ENCODE peak calls at places on chromosomes 1 and 21, in six cellular contexts. P, M, G, Y, F and D are unnamed samples. For H3K4me1, the result is how much of the 10 kb centered on the place peaks cover.

GRCh38 chr1:54372978-54373377 is 33.2 kb downstream of the SSBP3 start:
- DNase-seq in P (no peak), M (no peak), G (no peak), Y (no peak), F (no peak), D (no peak)

GRCh38 chr1:198465201-198466144 is 75.0 kb downstream of the ATP6V1G3 start:
- DNase-seq in P (no peak), M (no peak), G (no peak), Y (peak), F (no peak), D (no peak)

GRCh38 chr1:204711947-204712701 is 26.6 kb upstream of the LRRN2 start:
- DNase-seq in P (peak), M (peak), G (peak), Y (peak), F (peak), D (no peak)

GRCh38 chr1:25748531-25749205 is 51.3 kb upstream of the SELENON start:
- DNase-seq in P (no peak), M (no peak), G (no peak), Y (no peak), F (no peak), D (no peak)

GRCh38 chr1:72846891-72847290 is 564.6 kb upstream of the NEGR1 start:
- DNase-seq in P (no peak), M (no peak), G (no peak), Y (no peak), F (no peak), D (no peak)

GRCh38 chr1:111989531-111990025 is at the start of gene KCND3:
- DNase-seq in P (peak), M (peak), G (peak), Y (peak), F (peak), D (peak)

GRCh38 chr1:160342520-160342919 is 530 bp downstream of the COPA start:
- DNase-seq in P (no peak), M (no peak), G (no peak), Y (peak), F (no peak), D (no peak)

GRCh38 chr1:190479028-190479427 is 1.4 kb upstream of the BRINP3 start:
- DNase-seq in P (no peak), M (no peak), G (no peak), Y (peak), F (no peak), D (no peak)

GRCh38 chr1:156596426-156596825 is 4.8 kb downstream of the NAXE start:
- DNase-seq in P (no peak), M (no peak), G (no peak), Y (no peak), F (no peak), D (no peak)

GRCh38 chr1:39104158-39105060 is 78.3 kb downstream of the NDUFS5 start:
- DNase-seq in P (peak), M (peak), G (peak), Y (peak), F (peak), D (peak)

GRCh38 chr1:84944767-84945486 is 51.9 kb upstream of the LPAR3 start:
- DNase-seq in P (peak), M (peak), G (peak), Y (peak), F (peak), D (no peak)

GRCh38 chr21:46255166-46255565 is 26.6 kb upstream of the LSS start:
- DNase-seq in P (no peak), M (no peak), G (no peak), Y (no peak), F (no peak), D (no peak)

GRCh38 chr1:12568009-12568767 is 49.8 kb downstream of the DHRS3 start:
- DNase-seq in P (no peak), M (no peak), G (no peak), Y (no peak), F (no peak), D (no peak)

GRCh38 chr1:109213824-109214693 is at the start of gene SARS1:
- DNase-seq in P (peak), M (peak), G (peak), Y (peak), F (peak), D (peak)

GRCh38 chr1:232590742-232591082 is 39.2 kb downstream of the SIPA1L2 start:
- DNase-seq in P (no peak), M (no peak), G (no peak), Y (no peak), F (no peak), D (no peak)

GRCh38 chr21:36005879-36006400 is 54.4 kb downstream of the SETD4 start:
- DNase-seq in P (no peak), M (no peak), G (no peak), Y (no peak), F (no peak), D (no peak)

GRCh38 chr1:59195151-59195550 is 101.7 kb upstream of the FGGY start:
- DNase-seq in P (no peak), M (no peak), G (no peak), Y (no peak), F (no peak), D (no peak)

GRCh38 chr1:8520483-8520966 is 202.6 kb downstream of the SLC45A1 start:
- DNase-seq in P (no peak), M (no peak), G (no peak), Y (no peak), F (no peak), D (no peak)

GRCh38 chr1:203304391-203304918 is 864 bp upstream of the BTG2 start:
- DNase-seq in P (no peak), M (no peak), G (no peak), Y (no peak), F (no peak), D (no peak)

GRCh38 chr1:931380-932177 is 7.9 kb downstream of the SAMD11 start:
- DNase-seq in P (no peak), M (no peak), G (no peak), Y (no peak), F (peak), D (no peak)
- TF ChIP-seq CTCF in P (no peak), M (no peak), G (no peak), Y (no peak), F (peak), D (no peak)

GRCh38 chr1:18950415-18951026 is 6.0 kb downstream of the IFFO2 start:
- DNase-seq in P (no peak), M (no peak), G (peak), Y (no peak), F (no peak), D (peak)

GRCh38 chr1:18953656-18954259 is 2.7 kb downstream of the IFFO2 start:
- DNase-seq in P (no peak), M (no peak), G (no peak), Y (no peak), F (no peak), D (no peak)

GRCh38 chr1:18951416-18951815 is 5.1 kb downstream of the IFFO2 start:
- DNase-seq in P (peak), M (no peak), G (peak), Y (no peak), F (no peak), D (peak)

GRCh38 chr1:18949689-18950414 is 6.6 kb downstream of the IFFO2 start:
- DNase-seq in P (peak), M (no peak), G (peak), Y (peak), F (peak), D (peak)

GRCh38 chr1:18951818-18952391 is 4.6 kb downstream of the IFFO2 start:
- DNase-seq in P (no peak), M (peak), G (no peak), Y (no peak), F (no peak), D (no peak)
- H3K4me1 ChIP-seq in P (under half), M (under half), G (under half), Y (under half), F (under half), D (half or more)

GRCh38 chr1:176692431-176692830 is 229.5 kb downstream of the PAPPA2 start:
- DNase-seq in P (no peak), M (peak), G (peak), Y (no peak), F (no peak), D (no peak)

GRCh38 chr1:176693697-176694329 is 230.8 kb downstream of the PAPPA2 start:
- DNase-seq in P (no peak), M (no peak), G (peak), Y (no peak), F (no peak), D (no peak)

GRCh38 chr1:176692988-176693696 is 230.2 kb downstream of the PAPPA2 start:
- DNase-seq in P (no peak), M (no peak), G (peak), Y (no peak), F (no peak), D (no peak)

GRCh38 chr1:176694713-176695112 is 231.7 kb downstream of the PAPPA2 start:
- DNase-seq in P (no peak), M (no peak), G (no peak), Y (no peak), F (no peak), D (no peak)

DNA sequence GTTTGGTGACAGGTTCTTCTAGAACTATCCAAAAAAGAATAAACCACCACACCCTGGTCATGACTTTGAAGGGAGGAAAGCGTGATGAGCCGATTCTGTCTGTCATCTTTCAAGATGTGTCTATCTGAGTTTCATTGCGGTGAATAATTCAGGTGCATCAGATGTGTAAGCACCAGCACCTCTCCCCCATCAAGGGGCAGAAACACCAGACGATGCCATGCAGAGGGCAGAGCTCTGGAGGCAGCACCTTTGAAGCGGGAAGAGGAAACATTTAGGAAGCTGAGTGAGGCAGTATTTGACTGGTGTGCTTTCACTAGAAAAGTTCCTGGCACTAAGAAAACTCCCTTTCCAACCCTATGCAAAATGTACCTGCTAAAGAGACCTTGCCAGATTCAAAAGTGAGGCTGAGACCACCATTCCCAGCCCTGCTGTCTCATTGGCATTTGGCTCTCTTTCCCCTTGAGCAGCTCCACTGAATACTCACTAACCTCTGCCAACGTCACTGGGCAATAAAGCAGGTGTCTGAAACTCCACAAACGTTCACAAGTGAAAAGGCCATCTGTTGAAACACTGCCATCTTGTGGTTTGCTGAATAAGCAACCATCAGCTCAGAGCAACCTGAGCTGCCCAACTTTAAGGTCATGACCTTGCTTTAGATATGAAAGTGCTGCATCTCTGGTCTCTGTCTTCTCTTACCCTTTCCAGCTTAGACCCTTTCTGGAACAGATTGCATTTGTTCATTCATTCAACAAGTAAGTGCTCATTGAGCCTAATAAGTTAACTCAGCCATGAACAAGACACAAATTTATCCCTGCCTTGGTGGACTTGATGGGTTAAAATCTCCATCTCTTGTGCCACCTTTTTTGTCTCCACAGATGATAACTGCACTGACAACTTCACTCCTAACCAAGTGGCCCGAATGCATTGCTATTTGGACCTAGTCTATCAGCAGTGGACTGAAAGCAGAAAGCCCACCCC is 228.6 kb downstream of the PAPPA2 start:
- DNase-seq in P (peak), M (peak), G (peak), Y (peak), F (peak), D (no peak)
- TF ChIP-seq CTCF in P (no peak), M (peak), G (peak), Y (peak), F (peak), D (peak)

GRCh38 chr1:170704256-170704655 is 40.3 kb downstream of the PRRX1 start:
- DNase-seq in P (no peak), M (no peak), G (no peak), Y (no peak), F (no peak), D (no peak)
- H3K4me1 ChIP-seq in P (under half), M (under half), G (under half), Y (under half), F (under half), D (under half)

GRCh38 chr1:214277704-214278635 is 3.0 kb upstream of the SMYD2 start:
- DNase-seq in P (no peak), M (no peak), G (peak), Y (no peak), F (no peak), D (no peak)

GRCh38 chr1:214281030-214281901 is at the start of gene SMYD2:
- DNase-seq in P (peak), M (peak), G (peak), Y (peak), F (peak), D (peak)

GRCh38 chr1:214281902-214282695 is 1.1 kb downstream of the SMYD2 start:
- DNase-seq in P (peak), M (peak), G (no peak), Y (peak), F (no peak), D (peak)

GRCh38 chr1:214282696-214283225 is 1.8 kb downstream of the SMYD2 start:
- DNase-seq in P (peak), M (no peak), G (no peak), Y (no peak), F (no peak), D (no peak)

GRCh38 chr1:214280386-214281029 is 451 bp upstream of the SMYD2 start:
- DNase-seq in P (peak), M (peak), G (peak), Y (peak), F (peak), D (peak)
- TF ChIP-seq CTCF in P (no peak), M (peak), G (no peak), Y (no peak), F (peak), D (no peak)

DNA sequence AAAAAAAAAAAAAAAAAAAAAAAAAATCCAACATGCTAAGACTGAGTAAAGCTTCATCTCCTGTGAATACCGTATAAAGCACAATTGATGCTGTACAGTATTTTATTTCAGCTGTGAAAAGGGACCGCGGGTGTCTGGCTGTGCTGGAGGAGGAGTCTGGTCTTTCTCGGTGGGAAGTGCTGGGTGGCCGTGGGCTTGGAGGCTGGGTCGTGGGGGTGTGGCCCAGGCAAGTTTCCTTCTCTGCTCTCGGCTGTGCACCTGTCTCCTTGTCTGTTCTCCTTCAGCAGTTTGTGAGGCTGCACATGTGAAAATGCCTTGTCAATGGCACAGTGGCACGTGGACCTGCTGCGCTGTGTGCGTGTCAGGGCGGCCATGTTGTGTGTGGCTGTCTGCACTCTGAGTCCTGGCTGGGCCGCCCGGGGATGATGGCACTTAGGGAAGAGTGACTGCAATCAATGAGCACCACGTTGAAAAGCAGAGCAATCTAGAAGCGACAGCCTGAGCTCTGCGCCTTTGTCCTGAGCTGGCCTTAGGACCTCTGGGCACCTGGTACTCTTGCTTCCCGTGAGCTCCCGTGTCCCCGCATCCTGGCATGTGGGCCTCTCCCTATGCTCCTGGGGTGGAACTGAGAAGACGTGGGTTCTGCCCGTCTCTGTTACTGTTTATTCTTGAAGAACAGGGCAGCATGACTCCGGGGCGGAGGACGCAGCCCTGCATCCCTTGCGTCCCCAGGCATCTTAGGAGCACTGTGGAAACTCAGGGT is 14.5 kb downstream of the AGPAT3 start:
- DNase-seq in P (no peak), M (no peak), G (no peak), Y (no peak), F (no peak), D (no peak)
- H3K4me1 ChIP-seq in P (under half), M (under half), G (under half), Y (under half), F (under half), D (under half)

GRCh38 chr1:202289009-202289408 is 52.7 kb downstream of the UBE2T start:
- DNase-seq in P (no peak), M (no peak), G (no peak), Y (no peak), F (no peak), D (no peak)

GRCh38 chr1:202288177-202288576 is 53.6 kb downstream of the UBE2T start:
- DNase-seq in P (no peak), M (no peak), G (no peak), Y (no peak), F (no peak), D (no peak)

GRCh38 chr1:202287196-202287595 is 54.5 kb downstream of the UBE2T start:
- DNase-seq in P (no peak), M (no peak), G (no peak), Y (no peak), F (no peak), D (no peak)

GRCh38 chr1:202285908-202286307 is 55.8 kb downstream of the UBE2T start:
- DNase-seq in P (no peak), M (no peak), G (no peak), Y (no peak), F (no peak), D (no peak)

GRCh38 chr1:202286622-202287097 is 55.1 kb downstream of the UBE2T start:
- DNase-seq in P (peak), M (no peak), G (peak), Y (no peak), F (no peak), D (no peak)
- TF ChIP-seq CTCF in P (no peak), M (no peak), G (no peak), Y (no peak), F (no peak), D (no peak)

DNA sequence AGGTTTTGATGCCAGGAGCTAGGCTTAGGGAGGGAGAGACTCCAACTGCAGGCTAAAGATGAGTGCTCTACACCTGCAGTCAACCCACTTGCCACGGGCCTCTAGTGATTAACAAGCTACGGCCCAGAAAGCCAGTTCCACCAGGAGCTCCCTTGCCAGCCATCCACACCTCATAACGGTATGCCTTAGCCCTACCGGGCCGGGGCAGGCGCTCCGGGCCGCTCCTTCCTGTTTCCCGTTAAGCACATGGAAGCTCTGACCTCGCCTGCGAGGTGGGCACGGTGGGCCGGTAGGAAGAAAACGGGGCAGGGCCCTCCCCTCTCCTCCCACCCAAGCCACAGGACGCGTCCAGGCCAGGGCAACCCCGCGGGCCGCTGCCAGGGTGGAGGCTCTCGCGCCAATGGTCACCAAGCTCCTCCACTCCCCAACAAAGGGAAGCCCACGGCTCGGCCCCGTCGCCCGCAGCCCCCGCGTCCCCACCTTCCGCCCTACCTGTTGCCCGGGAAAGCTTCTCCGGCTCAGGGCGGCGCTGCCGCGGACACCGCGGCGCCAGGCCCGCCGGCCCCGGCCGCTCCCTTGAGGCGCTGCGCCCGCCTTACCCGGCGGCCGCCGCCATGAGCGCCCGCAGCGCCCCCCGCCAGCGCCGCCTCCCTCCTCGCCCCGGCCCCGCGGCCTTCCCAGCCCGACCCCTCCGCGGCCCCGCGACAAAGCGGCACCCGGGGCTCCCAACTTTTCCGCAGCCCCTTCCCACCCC is 632 bp downstream of the CERS2 start:
- DNase-seq in P (peak), M (peak), G (peak), Y (peak), F (peak), D (peak)
- H3K4me1 ChIP-seq in P (under half), M (half or more), G (under half), Y (under half), F (under half), D (half or more)

DNA sequence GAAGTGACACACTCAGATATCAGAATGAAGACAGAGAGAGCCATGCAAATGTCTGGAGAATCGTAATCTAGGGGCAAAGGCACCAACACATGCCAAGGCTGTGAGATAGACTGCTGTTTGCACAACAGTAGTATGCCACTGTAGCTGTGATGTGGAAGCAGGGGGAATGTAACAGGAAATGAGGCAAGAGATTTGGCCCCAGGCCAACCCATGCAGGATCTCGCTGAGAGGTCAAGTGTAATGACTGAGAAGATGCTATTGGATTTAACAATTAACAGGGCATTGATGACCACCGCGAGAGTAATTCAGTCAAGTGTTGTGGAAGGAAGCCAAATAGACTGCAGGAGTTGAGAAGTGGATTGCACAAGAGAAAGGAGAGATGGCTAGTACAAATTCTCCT is 107.3 kb upstream of the ST6GALNAC5 start:
- DNase-seq in P (no peak), M (no peak), G (no peak), Y (no peak), F (no peak), D (peak)
- TF ChIP-seq CTCF in P (no peak), M (no peak), G (no peak), Y (no peak), F (no peak), D (no peak)

GRCh38 chr1:103220503-103221095 is 112.3 kb upstream of the COL11A1 start:
- DNase-seq in P (no peak), M (no peak), G (no peak), Y (no peak), F (no peak), D (no peak)
- H3K4me1 ChIP-seq in P (under half), M (under half), G (under half), Y (under half), F (under half), D (under half)